ENCODE peak calls at places on chromosomes 2 and 18, in seven cellular contexts. E is PC-9, K is right cardiac atrium, W is transverse colon, P is aorta, N is mucosa of descending colon, B is OCI-LY7. H is an unnamed sample.

GRCh38 chr2:24203029-24203786 is 28.4 kb downstream of the FAM228A start:
- DNase-seq in E (no peak), K (no peak), W (no peak), P (no peak), N (no peak), B (no peak), H (no peak)

GRCh38 chr2:162060522-162060921 is 13.5 kb downstream of the DPP4 start:
- DNase-seq in E (no peak), K (no peak), W (no peak), P (no peak), N (no peak), B (no peak), H (peak; percentile 7)

GRCh38 chr2:100615471-100615870 is 52.7 kb downstream of the PDCL3 start:
- DNase-seq in E (peak; percentile 35), K (no peak), W (no peak), P (no peak), N (no peak), B (no peak), H (peak; percentile 88)

GRCh38 chr2:11352781-11353537 is 8.5 kb upstream of the ROCK2 start:
- DNase-seq in E (no peak), K (no peak), W (no peak), P (no peak), N (no peak), B (no peak), H (no peak)

GRCh38 chr2:235779444-235779896 is 285.6 kb downstream of the AGAP1 start:
- DNase-seq in E (peak; percentile 66), K (peak; percentile 79), W (peak; percentile 72), P (peak; percentile 78), N (no peak), B (peak; percentile 56), H (no peak)

GRCh38 chr18:48345596-48345995 is 63.6 kb downstream of the ZBTB7C start:
- DNase-seq in E (no peak), K (no peak), W (peak; percentile 48), P (no peak), N (no peak), B (no peak), H (no peak)

GRCh38 chr2:65033178-65033577 is 23.0 kb upstream of the CEP68 start:
- DNase-seq in E (no peak), K (no peak), W (no peak), P (no peak), N (no peak), B (peak; percentile 68), H (no peak)

GRCh38 chr2:109261906-109262631 is 133.1 kb downstream of the SH3RF3 start:
- DNase-seq in E (no peak), K (no peak), W (no peak), P (no peak), N (no peak), B (no peak), H (no peak)

GRCh38 chr2:11750917-11751316 is 4.5 kb downstream of the LPIN1 start:
- DNase-seq in E (peak; percentile 79), K (no peak), W (peak; percentile 55), P (no peak), N (no peak), B (peak; percentile 21), H (no peak)

GRCh38 chr2:237404413-237404812 is 9.6 kb downstream of the COL6A3 start:
- DNase-seq in E (no peak), K (no peak), W (no peak), P (no peak), N (no peak), B (no peak), H (no peak)

GRCh38 chr2:56754066-56754615 is 570.4 kb downstream of the CCDC85A start:
- DNase-seq in E (no peak), K (peak; percentile 40), W (no peak), P (no peak), N (no peak), B (no peak), H (no peak)

GRCh38 chr2:155060906-155061305 is 362.4 kb downstream of the KCNJ3 start:
- DNase-seq in E (no peak), K (no peak), W (no peak), P (no peak), N (no peak), B (no peak), H (no peak)

GRCh38 chr2:170291474-170291873 is 113.5 kb downstream of the MYO3B start:
- DNase-seq in E (no peak), K (no peak), W (no peak), P (no peak), N (no peak), B (no peak), H (no peak)
- H3K9me3 ChIP-seq in E (peaks cover 15% of the 10 kb centered on the region), K (no peaks in the 10 kb centered on the region), W (peaks cover 3% of the 10 kb centered on the region), P (peaks cover 1% of the 10 kb centered on the region), N (no peaks in the 10 kb centered on the region), B (no peaks in the 10 kb centered on the region), H (peaks cover 20% of the 10 kb centered on the region)

DNA sequence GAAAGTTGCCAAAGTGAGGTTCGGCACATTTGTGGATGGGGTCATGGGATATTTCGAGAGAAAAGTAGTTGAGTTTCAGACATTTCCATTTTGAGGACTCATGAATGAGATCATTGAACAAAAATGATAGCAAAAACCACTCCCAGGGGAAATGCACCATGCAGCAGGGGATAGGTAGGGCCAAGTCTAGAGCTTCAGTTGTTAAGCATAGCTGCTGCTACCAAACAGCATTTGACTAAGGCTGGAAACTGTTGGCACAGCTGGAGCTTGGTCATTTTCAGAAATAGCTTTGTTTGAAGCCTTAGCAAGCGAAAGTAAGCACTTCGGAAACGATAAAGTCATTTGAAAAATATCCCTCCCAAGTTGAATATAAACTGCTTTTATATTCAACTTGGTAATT is 431.8 kb downstream of the SOCS6 start:
- DNase-seq in E (no peak), K (no peak), W (no peak), P (no peak), N (no peak), B (no peak), H (no peak)
- H3K4me1 ChIP-seq in E (no peaks in the 10 kb centered on the region), K (no peaks in the 10 kb centered on the region), W (no peaks in the 10 kb centered on the region), P (no peaks in the 10 kb centered on the region), N (no peaks in the 10 kb centered on the region), B (no peaks in the 10 kb centered on the region), H (no peaks in the 10 kb centered on the region)

GRCh38 chr2:95005726-95006125 is 19.8 kb upstream of the MAL start:
- DNase-seq in E (no peak), K (no peak), W (no peak), P (no peak), N (peak; percentile 33), B (no peak), H (no peak)
- H3K9me3 ChIP-seq in E (no peaks in the 10 kb centered on the region), K (no peaks in the 10 kb centered on the region), W (no peaks in the 10 kb centered on the region), P (no peaks in the 10 kb centered on the region), N (no peaks in the 10 kb centered on the region), B (no peaks in the 10 kb centered on the region), H (no peaks in the 10 kb centered on the region)

GRCh38 chr2:96204836-96205235 is 3.8 kb downstream of the STARD7 start:
- DNase-seq in E (no peak), K (no peak), W (no peak), P (no peak), N (no peak), B (no peak), H (no peak)
- H3K4me1 ChIP-seq in E (peaks cover 32% of the 10 kb centered on the region), K (peaks cover 12% of the 10 kb centered on the region), W (peaks cover 66% of the 10 kb centered on the region), P (peaks cover 2% of the 10 kb centered on the region), N (peaks cover 53% of the 10 kb centered on the region), B (peaks cover 77% of the 10 kb centered on the region), H (peaks cover 87% of the 10 kb centered on the region)

GRCh38 chr2:89834306-89834705 is 1142.8 kb downstream of the RPIA start:
- DNase-seq in E (no peak), K (no peak), W (no peak), P (no peak), N (no peak), B (no peak), H (peak; percentile 55)
- H3K9me3 ChIP-seq in E (peaks cover 55% of the 10 kb centered on the region), K (no peaks in the 10 kb centered on the region), W (peaks cover 17% of the 10 kb centered on the region), P (peaks cover 13% of the 10 kb centered on the region), N (no peaks in the 10 kb centered on the region), B (no peaks in the 10 kb centered on the region), H (peaks cover 13% of the 10 kb centered on the region)